ENCODE peak calls at places on chromosomes 4 and X, in four cellular contexts. U is activated CD8-positive, alpha-beta T cell treated with anti-CD3 and anti-CD28 coated beads for 36 hours; H is AG10803; P is BJ. C is an unnamed sample.

GRCh38 chrX:9333873-9334272 is 131.0 kb upstream of the TBL1X start:
- DNase-seq in U (no peak), H (no peak), P (no peak), C (no peak)

GRCh38 chr4:98919996-98920395 is 8.9 kb downstream of the EIF4E start:
- DNase-seq in U (no peak), H (peak), P (no peak), C (no peak)

GRCh38 chrX:143988356-143988755 is 104.5 kb downstream of the UBE2NL start:
- DNase-seq in U (no peak), H (no peak), P (no peak), C (no peak)

GRCh38 chrX:40844476-40844875 is 109.1 kb upstream of the MED14 start:
- DNase-seq in U (no peak), H (no peak), P (no peak), C (no peak)

GRCh38 chr4:184067931-184068554 is 149.6 kb downstream of the ENPP6 start:
- DNase-seq in U (no peak), H (no peak), P (no peak), C (no peak)

GRCh38 chr4:140095694-140096482 is 58.1 kb downstream of the MAML3 start:
- DNase-seq in U (peak), H (peak), P (no peak), C (peak)

GRCh38 chr4:84451546-84451945 is 47.5 kb downstream of the NKX6-1 start:
- DNase-seq in U (no peak), H (peak), P (no peak), C (peak)

GRCh38 chr4:161573836-161574235 is 590.0 kb downstream of the FSTL5 start:
- DNase-seq in U (no peak), H (no peak), P (no peak), C (no peak)

GRCh38 chr4:109576462-109576861 is 16.4 kb downstream of the MCUB start:
- DNase-seq in U (no peak), H (no peak), P (no peak), C (no peak)

GRCh38 chr4:10033191-10033881 is 12.0 kb upstream of the SLC2A9 start:
- DNase-seq in U (peak), H (peak), P (no peak), C (no peak)

GRCh38 chr4:55491486-55491885 is 55.2 kb downstream of the CLOCK start:
- DNase-seq in U (no peak), H (peak), P (no peak), C (no peak)

GRCh38 chrX:10579753-10580060 is 40.7 kb downstream of the MID1 start:
- DNase-seq in U (no peak), H (no peak), P (no peak), C (no peak)

GRCh38 chr4:85866508-85866907 is 391.6 kb downstream of the ARHGAP24 start:
- DNase-seq in U (no peak), H (peak), P (no peak), C (no peak)

GRCh38 chr4:4845027-4845426 is 14.4 kb upstream of the MSX1 start:
- DNase-seq in U (no peak), H (no peak), P (no peak), C (no peak)

GRCh38 chr4:121898150-121898549 is 27.9 kb upstream of the BBS7 start:
- DNase-seq in U (peak), H (no peak), P (no peak), C (peak)
- TF ChIP-seq CTCF in U (no peak), H (no peak), P (no peak), C (no peak)

DNA sequence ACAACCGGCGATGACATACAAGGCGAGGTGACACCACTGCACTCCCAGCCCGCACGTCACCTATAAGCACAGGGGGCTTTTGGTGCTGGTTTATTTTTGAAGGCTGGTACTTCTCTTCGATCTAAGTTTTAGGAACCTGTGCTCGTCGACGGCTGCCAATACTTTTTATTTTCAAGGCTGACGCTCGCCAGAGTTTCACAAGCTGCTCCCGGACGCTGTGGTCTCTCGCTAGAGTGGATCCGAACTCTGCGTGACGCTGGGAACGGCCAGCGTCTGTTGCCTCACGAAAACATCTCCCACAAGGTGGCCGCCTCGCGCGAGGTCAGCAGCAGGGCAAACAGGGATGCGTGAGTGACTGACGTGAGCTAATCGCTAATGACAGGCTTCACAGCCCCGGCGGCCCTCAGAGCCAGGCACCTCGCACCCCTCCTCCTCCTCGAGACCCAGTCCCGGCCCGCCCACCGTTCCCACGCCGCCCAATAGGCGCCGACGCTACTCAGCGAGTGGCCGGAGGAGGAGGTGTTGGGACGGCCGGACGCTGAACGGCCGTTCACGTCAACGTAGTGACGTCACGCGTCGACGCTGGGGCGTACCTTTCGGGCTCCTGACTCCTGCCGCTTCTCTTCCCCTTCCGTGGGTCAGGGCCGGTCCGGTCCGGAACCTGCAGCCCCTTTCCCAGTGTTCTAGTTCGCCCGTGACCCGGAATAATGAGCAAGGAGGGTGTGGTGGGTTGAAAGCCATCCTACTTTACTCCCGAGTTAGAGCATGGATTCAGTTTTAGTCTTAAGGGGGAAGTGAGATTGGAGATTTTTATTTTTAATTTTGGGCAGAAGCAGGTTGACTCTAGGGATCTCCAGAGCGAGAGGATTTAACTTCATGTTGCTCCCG is at the start of gene CLCN3:
- DNase-seq in U (peak), H (peak), P (peak), C (peak)
- TF ChIP-seq CTCF in U (no peak), H (peak), P (no peak), C (no peak)

GRCh38 chr4:169270810-169271691 is at the start of gene SH3RF1:
- DNase-seq in U (peak), H (peak), P (no peak), C (no peak)
- TF ChIP-seq CTCF in U (no peak), H (no peak), P (peak), C (no peak)

GRCh38 chr4:116015062-116015461 is 901.6 kb upstream of the NDST4 start:
- DNase-seq in U (no peak), H (no peak), P (no peak), C (peak)
- TF ChIP-seq CTCF in U (no peak), H (no peak), P (no peak), C (no peak)

GRCh38 chrX:154526901-154527675 is 11.1 kb upstream of the FAM3A start:
- DNase-seq in U (peak), H (peak), P (no peak), C (peak)
- TF ChIP-seq CTCF in U (peak), H (peak), P (peak), C (peak)

GRCh38 chrX:8010105-8010504 is 82.9 kb upstream of the PNPLA4 start:
- DNase-seq in U (no peak), H (no peak), P (no peak), C (no peak)
- TF ChIP-seq CTCF in U (no peak), H (no peak), P (no peak), C (no peak)